ENCODE peak calls at places on chromosome 9, in nine cellular contexts. N, U, X, T, R, A, K, P and C are unnamed samples.

GRCh38 chr9:89430995-89431394 is 66.9 kb downstream of the SEMA4D start:
- DNase-seq in N (no peak), U (no peak), X (no peak), T (peak; percentile 79), R (no peak), A (no peak), K (no peak), P (no peak), C (no peak)

GRCh38 chr9:131609116-131609830 is 64.0 kb downstream of the PRRT1B start:
- DNase-seq in N (peak; percentile 89), U (no peak), X (no peak), T (no peak), R (no peak), A (no peak), K (no peak), P (peak; percentile 32), C (no peak)

GRCh38 chr9:114902773-114903589 is 27.4 kb downstream of the TNFSF8 start:
- DNase-seq in N (no peak), U (no peak), X (no peak), T (no peak), R (no peak), A (no peak), K (no peak), P (no peak), C (no peak)

GRCh38 chr9:16364347-16364746 is 506.1 kb downstream of the BNC2 start:
- DNase-seq in N (no peak), U (no peak), X (no peak), T (no peak), R (no peak), A (no peak), K (peak; percentile 68), P (peak; percentile 80), C (no peak)

GRCh38 chr9:82651474-82651873 is 411.5 kb downstream of the RASEF start:
- DNase-seq in N (no peak), U (no peak), X (no peak), T (no peak), R (no peak), A (no peak), K (no peak), P (no peak), C (peak; percentile 37)

GRCh38 chr9:76082062-76082461 is 191.6 kb downstream of the PCSK5 start:
- DNase-seq in N (no peak), U (no peak), X (no peak), T (no peak), R (no peak), A (no peak), K (no peak), P (no peak), C (no peak)

GRCh38 chr9:37927611-37928551 is 24.0 kb upstream of the SLC25A51 start:
- DNase-seq in N (no peak), U (no peak), X (no peak), T (no peak), R (no peak), A (no peak), K (no peak), P (no peak), C (no peak)

GRCh38 chr9:110918316-110919054 is 119.8 kb downstream of the LPAR1 start:
- DNase-seq in N (no peak), U (no peak), X (no peak), T (no peak), R (no peak), A (no peak), K (no peak), P (no peak), C (no peak)

GRCh38 chr9:3879315-3879714 is 353.5 kb upstream of the RFX3 start:
- DNase-seq in N (no peak), U (no peak), X (no peak), T (no peak), R (no peak), A (no peak), K (no peak), P (no peak), C (no peak)

GRCh38 chr9:137486141-137486490 is 27.0 kb upstream of the NSMF start:
- DNase-seq in N (no peak), U (no peak), X (no peak), T (no peak), R (no peak), A (no peak), K (no peak), P (no peak), C (no peak)

GRCh38 chr9:137488906-137489305 is 29.8 kb upstream of the NSMF start:
- DNase-seq in N (no peak), U (no peak), X (no peak), T (no peak), R (no peak), A (no peak), K (no peak), P (no peak), C (peak; percentile 40)

GRCh38 chr9:137486545-137487453 is 27.7 kb upstream of the NSMF start:
- DNase-seq in N (peak; percentile 56), U (no peak), X (no peak), T (no peak), R (no peak), A (no peak), K (no peak), P (no peak), C (peak; percentile 63)

GRCh38 chr9:137488330-137488653 is 29.2 kb upstream of the NSMF start:
- DNase-seq in N (peak; percentile 68), U (no peak), X (no peak), T (peak; percentile 27), R (no peak), A (no peak), K (no peak), P (no peak), C (peak; percentile 20)

DNA sequence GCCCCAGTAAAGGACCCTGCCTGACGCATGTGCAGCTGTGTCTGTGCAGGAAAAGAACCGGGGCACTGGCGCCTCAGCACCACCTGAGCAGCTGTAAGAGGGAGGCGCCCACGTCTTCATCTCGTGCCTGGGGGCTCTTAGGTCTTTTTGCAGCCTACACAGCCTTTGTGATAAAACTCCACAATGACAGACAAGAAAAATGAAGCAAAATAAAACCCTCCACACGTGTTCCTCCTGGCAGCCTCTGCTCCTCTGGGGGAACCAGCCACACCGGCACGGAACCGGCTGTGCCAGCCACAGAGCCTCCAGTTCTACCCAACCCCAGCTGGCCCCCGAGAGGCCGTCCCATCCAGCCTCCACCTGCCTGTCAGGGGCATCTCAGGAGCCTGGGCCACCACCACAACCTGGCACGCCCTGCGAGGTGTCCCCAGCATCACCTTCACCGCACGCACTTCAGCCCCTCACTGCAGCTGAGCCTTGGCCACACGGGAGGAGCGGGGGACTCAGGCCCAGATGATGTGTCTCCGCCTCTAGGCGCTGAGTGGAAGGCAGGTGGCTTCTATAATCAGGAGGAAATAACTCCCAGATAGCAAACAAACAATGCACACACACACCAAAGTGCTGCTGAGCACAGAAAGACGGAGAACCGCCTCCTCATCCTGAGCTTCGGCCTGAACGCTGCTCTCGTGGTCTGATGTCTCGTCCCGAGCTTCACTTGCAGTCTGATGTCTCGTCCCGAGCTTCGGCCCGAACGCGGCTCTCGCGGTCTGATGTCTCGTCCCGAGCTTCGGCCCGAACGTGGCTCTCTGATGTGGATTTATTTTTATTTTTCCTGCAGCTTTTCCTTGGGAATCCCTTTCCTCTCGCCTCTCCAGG is 28.6 kb upstream of the NSMF start:
- DNase-seq in N (peak; percentile 60), U (no peak), X (no peak), T (no peak), R (no peak), A (no peak), K (no peak), P (no peak), C (peak; percentile 64)
- TF ChIP-seq POLR2A in N (no peak), U (no peak), X (no peak), T (no peak), R (no peak), A (no peak), K (no peak), P (no peak), C (no peak)

DNA sequence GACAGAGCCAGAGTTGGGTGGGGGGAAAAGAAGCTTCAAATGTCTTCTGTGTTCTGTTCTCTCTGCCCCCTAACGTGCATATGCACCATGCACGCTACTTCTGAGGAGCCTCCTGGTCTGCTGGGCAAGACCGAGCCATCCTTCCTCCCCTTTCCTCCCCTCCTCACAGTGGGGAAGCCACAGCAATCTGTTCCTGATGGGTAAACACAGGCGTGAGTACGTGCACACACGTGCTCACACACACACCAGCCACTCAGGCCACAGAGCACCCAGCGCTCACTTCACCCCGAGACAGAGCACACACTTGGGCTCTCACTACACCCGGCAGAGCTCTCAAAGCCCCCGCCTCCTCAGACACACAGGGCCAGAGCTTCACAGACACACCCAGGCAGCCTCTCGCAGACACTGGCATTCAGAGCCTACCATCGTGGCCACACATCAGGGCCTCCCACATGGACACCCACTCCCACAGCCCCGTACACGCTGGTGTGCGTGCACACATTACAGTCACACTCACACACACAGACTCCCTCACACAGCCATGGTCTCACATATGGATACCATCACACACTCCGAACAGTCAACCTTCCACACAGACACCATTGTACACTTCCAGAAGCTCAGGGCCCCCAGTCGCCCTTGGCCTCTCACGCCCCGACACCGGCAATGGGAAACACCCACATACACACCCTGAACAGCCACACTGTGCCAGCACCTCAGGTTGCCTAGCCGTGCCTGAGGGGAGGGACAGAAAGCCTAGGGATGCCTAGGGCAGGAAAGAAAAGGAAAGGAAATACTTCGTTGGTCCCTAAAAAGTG is 13.5 kb downstream of the CNTFR start:
- DNase-seq in N (no peak), U (no peak), X (no peak), T (peak; percentile 54), R (peak; percentile 21), A (no peak), K (no peak), P (no peak), C (no peak)
- TF ChIP-seq POLR2AphosphoS5 in N (no peak), U (no peak), X (no peak), T (no peak), R (peak; percentile 46), A (no peak), K (no peak), P (no peak), C (no peak)

GRCh38 chr9:128107971-128108783 is 19.4 kb downstream of the PTGES2 start:
- DNase-seq in N (peak; percentile 63), U (no peak), X (no peak), T (no peak), R (no peak), A (no peak), K (no peak), P (no peak), C (peak; percentile 57)
- TF ChIP-seq POLR2A in N (no peak), U (no peak), X (no peak), T (no peak), R (no peak), A (no peak), K (no peak), P (no peak), C (no peak)

GRCh38 chr9:130446111-130446861 is 1.5 kb downstream of the ASS1 start:
- DNase-seq in N (peak; percentile 97), U (no peak), X (peak; percentile 38), T (peak; percentile 71), R (peak; percentile 62), A (no peak), K (no peak), P (no peak), C (no peak)

GRCh38 chr9:130445268-130445983 is 665 bp downstream of the ASS1 start:
- DNase-seq in N (peak; percentile 80), U (no peak), X (peak; percentile 61), T (peak; percentile 78), R (no peak), A (no peak), K (no peak), P (no peak), C (peak; percentile 64)

GRCh38 chr9:130443456-130443801 is 1.3 kb upstream of the ASS1 start:
- DNase-seq in N (no peak), U (no peak), X (no peak), T (no peak), R (no peak), A (no peak), K (no peak), P (no peak), C (no peak)

GRCh38 chr9:130443840-130444492 is 795 bp upstream of the ASS1 start:
- DNase-seq in N (peak; percentile 77), U (no peak), X (no peak), T (peak; percentile 32), R (no peak), A (no peak), K (no peak), P (no peak), C (no peak)

GRCh38 chr9:130444565-130445221 is at the start of gene ASS1:
- DNase-seq in N (peak; percentile 85), U (no peak), X (peak; percentile 33), T (peak; percentile 91), R (peak; percentile 73), A (no peak), K (no peak), P (no peak), C (no peak)
- TF ChIP-seq POLR2AphosphoS5 in N (peak; percentile 73), U (no peak), X (no peak), T (peak; percentile 94), R (no peak), A (peak; percentile 80), K (no peak), P (no peak), C (peak; percentile 60)